ENCODE peak calls at places on chromosomes 12 and 14, in ten cellular contexts. J is hepatocyte; Y is choroid plexus epithelial cell; O is body of pancreas; U is right atrium auricular region; X is ovary; D is CD8-positive, alpha-beta T cell; Q is nephron progenitor cell; W is AG10803; H is GM23338. E is an unnamed sample.

GRCh38 chr14:55819610-55820304 is 239.8 kb downstream of the KTN1 start:
- DNase-seq in J (no peak), Y (no peak), O (no peak), U (no peak), X (no peak), D (no peak), Q (no peak), W (no peak), H (no peak), E (no peak)

GRCh38 chr12:117595751-117596150 is 234.3 kb upstream of the NOS1 start:
- DNase-seq in J (no peak), Y (no peak), O (no peak), U (no peak), X (no peak), D (no peak), Q (no peak), W (no peak), H (no peak), E (no peak)

GRCh38 chr12:71270057-71270456 is 112.3 kb upstream of the TSPAN8 start:
- DNase-seq in J (no peak), Y (no peak), O (no peak), U (no peak), X (no peak), D (no peak), Q (no peak), W (no peak), H (no peak), E (no peak)

GRCh38 chr14:89836830-89837469 is 117.6 kb downstream of the EFCAB11 start:
- DNase-seq in J (no peak), Y (no peak), O (no peak), U (no peak), X (no peak), D (no peak), Q (no peak), W (no peak), H (no peak), E (no peak)

GRCh38 chr12:47964102-47964723 is 817 bp downstream of the TMEM106C start:
- DNase-seq in J (peak), Y (peak), O (peak), U (peak), X (peak), D (peak), Q (peak), W (no peak), H (peak), E (no peak)

GRCh38 chr14:77641534-77642341 is 25.3 kb upstream of the SPTLC2 start:
- DNase-seq in J (no peak), Y (peak), O (peak), U (peak), X (peak), D (peak), Q (no peak), W (peak), H (peak), E (no peak)

GRCh38 chr12:49491823-49492222 is 47.0 kb upstream of the KCNH3 start:
- DNase-seq in J (peak), Y (peak), O (no peak), U (no peak), X (no peak), D (no peak), Q (no peak), W (peak), H (no peak), E (no peak)

GRCh38 chr14:87935895-87936294 is 57.1 kb downstream of the GALC start:
- DNase-seq in J (no peak), Y (no peak), O (peak), U (no peak), X (no peak), D (no peak), Q (no peak), W (no peak), H (no peak), E (no peak)

GRCh38 chr14:78202976-78203375 is 32.8 kb downstream of the NRXN3 start:
- DNase-seq in J (no peak), Y (no peak), O (no peak), U (no peak), X (no peak), D (no peak), Q (no peak), W (no peak), H (no peak), E (no peak)

GRCh38 chr12:109833307-109834189 is at the start of gene TRPV4:
- DNase-seq in J (peak), Y (peak), O (peak), U (no peak), X (no peak), D (no peak), Q (peak), W (peak), H (peak), E (no peak)

GRCh38 chr12:51341259-51342007 is 5.0 kb downstream of the CELA1 start:
- DNase-seq in J (peak), Y (peak), O (peak), U (peak), X (peak), D (peak), Q (peak), W (peak), H (peak), E (no peak)

GRCh38 chr14:36524874-36525745 is 5.1 kb upstream of the NKX2-1 start:
- DNase-seq in J (peak), Y (no peak), O (peak), U (no peak), X (no peak), D (no peak), Q (peak), W (no peak), H (peak), E (peak)

GRCh38 chr12:106205208-106206069 is 42.4 kb downstream of the CKAP4 start:
- DNase-seq in J (no peak), Y (no peak), O (peak), U (no peak), X (no peak), D (no peak), Q (no peak), W (peak), H (peak), E (no peak)

GRCh38 chr14:102594514-102595175 is 2.2 kb downstream of the RCOR1 start:
- DNase-seq in J (peak), Y (peak), O (peak), U (peak), X (peak), D (peak), Q (peak), W (peak), H (peak), E (no peak)

GRCh38 chr14:34843011-34843554 is 32.1 kb downstream of the BAZ1A start:
- DNase-seq in J (no peak), Y (peak), O (no peak), U (no peak), X (no peak), D (no peak), Q (no peak), W (peak), H (no peak), E (no peak)

GRCh38 chr14:41022932-41023331 is 583.7 kb upstream of the LRFN5 start:
- DNase-seq in J (no peak), Y (peak), O (no peak), U (no peak), X (no peak), D (no peak), Q (no peak), W (no peak), H (no peak), E (no peak)

GRCh38 chr14:59343585-59343984 is 121.6 kb downstream of the GPR135 start:
- DNase-seq in J (no peak), Y (no peak), O (peak), U (no peak), X (no peak), D (no peak), Q (no peak), W (no peak), H (no peak), E (no peak)

GRCh38 chr12:94304566-94305061 is 155.1 kb downstream of the CEP83 start:
- DNase-seq in J (no peak), Y (peak), O (no peak), U (no peak), X (no peak), D (no peak), Q (no peak), W (peak), H (peak), E (no peak)

GRCh38 chr14:72618424-72618823 is 275.5 kb downstream of the DPF3 start:
- DNase-seq in J (no peak), Y (no peak), O (no peak), U (no peak), X (no peak), D (no peak), Q (no peak), W (no peak), H (no peak), E (peak)

GRCh38 chr12:70321182-70321581 is 44.9 kb upstream of the KCNMB4 start:
- DNase-seq in J (no peak), Y (no peak), O (no peak), U (no peak), X (no peak), D (no peak), Q (no peak), W (no peak), H (no peak), E (no peak)

GRCh38 chr12:90729741-90730140 is 225.2 kb downstream of the CCER1 start:
- DNase-seq in J (no peak), Y (peak), O (no peak), U (no peak), X (no peak), D (no peak), Q (no peak), W (peak), H (no peak), E (no peak)

GRCh38 chr12:108125073-108125472 is 4.0 kb upstream of the WSCD2 start:
- DNase-seq in J (no peak), Y (no peak), O (no peak), U (no peak), X (no peak), D (no peak), Q (no peak), W (no peak), H (no peak), E (no peak)

GRCh38 chr12:88313554-88313953 is 171.4 kb downstream of the TMTC3 start:
- DNase-seq in J (no peak), Y (no peak), O (no peak), U (no peak), X (no peak), D (no peak), Q (no peak), W (no peak), H (no peak), E (no peak)

GRCh38 chr12:45273717-45274271 is 57.9 kb downstream of the ANO6 start:
- DNase-seq in J (peak), Y (peak), O (peak), U (peak), X (no peak), D (no peak), Q (no peak), W (peak), H (no peak), E (no peak)

GRCh38 chr14:87133073-87133815 is 859.7 kb downstream of the GALC start:
- DNase-seq in J (peak), Y (no peak), O (no peak), U (no peak), X (no peak), D (no peak), Q (no peak), W (peak), H (no peak), E (no peak)

GRCh38 chr12:133203344-133204263 is 22.3 kb downstream of the ZNF268 start:
- DNase-seq in J (no peak), Y (peak), O (no peak), U (no peak), X (no peak), D (no peak), Q (no peak), W (peak), H (peak), E (peak)

GRCh38 chr12:71721781-71722511 is 32.7 kb upstream of the RAB21 start:
- DNase-seq in J (no peak), Y (no peak), O (peak), U (no peak), X (no peak), D (no peak), Q (no peak), W (no peak), H (no peak), E (no peak)

GRCh38 chr12:32532951-32533350 is 133.6 kb downstream of the FGD4 start:
- DNase-seq in J (no peak), Y (no peak), O (no peak), U (no peak), X (no peak), D (no peak), Q (no peak), W (no peak), H (no peak), E (no peak)

GRCh38 chr12:124684496-124684895 is 117.1 kb upstream of the NCOR2 start:
- DNase-seq in J (no peak), Y (no peak), O (peak), U (no peak), X (peak), D (no peak), Q (no peak), W (no peak), H (no peak), E (no peak)

GRCh38 chr14:80388980-80389711 is 177.8 kb upstream of the DIO2 start:
- DNase-seq in J (no peak), Y (peak), O (no peak), U (no peak), X (no peak), D (no peak), Q (no peak), W (peak), H (no peak), E (no peak)

GRCh38 chr12:56104815-56105476 is 587 bp downstream of the PA2G4 start:
- DNase-seq in J (peak), Y (peak), O (peak), U (no peak), X (no peak), D (peak), Q (peak), W (peak), H (peak), E (no peak)

GRCh38 chr12:95997911-95998510 is 1.9 kb upstream of the HAL start:
- DNase-seq in J (no peak), Y (no peak), O (no peak), U (no peak), X (no peak), D (no peak), Q (no peak), W (no peak), H (no peak), E (no peak)

GRCh38 chr14:95052016-95052585 is 105.2 kb downstream of the DICER1 start:
- DNase-seq in J (no peak), Y (no peak), O (no peak), U (no peak), X (no peak), D (no peak), Q (no peak), W (no peak), H (no peak), E (no peak)

GRCh38 chr14:53209370-53209769 is 56.2 kb upstream of the DDHD1 start:
- DNase-seq in J (no peak), Y (peak), O (peak), U (no peak), X (no peak), D (no peak), Q (no peak), W (peak), H (no peak), E (no peak)

GRCh38 chr14:99240512-99241313 is 31.3 kb downstream of the BCL11B start:
- DNase-seq in J (no peak), Y (no peak), O (no peak), U (no peak), X (no peak), D (peak), Q (no peak), W (no peak), H (no peak), E (no peak)

GRCh38 chr12:127773520-127773919 is 493.4 kb upstream of the TMEM132C start:
- DNase-seq in J (peak), Y (no peak), O (no peak), U (no peak), X (no peak), D (no peak), Q (no peak), W (no peak), H (peak), E (no peak)

GRCh38 chr14:83071888-83072501 is 1538.3 kb upstream of the SEL1L start:
- DNase-seq in J (peak), Y (peak), O (no peak), U (no peak), X (no peak), D (no peak), Q (no peak), W (no peak), H (peak), E (no peak)

DNA sequence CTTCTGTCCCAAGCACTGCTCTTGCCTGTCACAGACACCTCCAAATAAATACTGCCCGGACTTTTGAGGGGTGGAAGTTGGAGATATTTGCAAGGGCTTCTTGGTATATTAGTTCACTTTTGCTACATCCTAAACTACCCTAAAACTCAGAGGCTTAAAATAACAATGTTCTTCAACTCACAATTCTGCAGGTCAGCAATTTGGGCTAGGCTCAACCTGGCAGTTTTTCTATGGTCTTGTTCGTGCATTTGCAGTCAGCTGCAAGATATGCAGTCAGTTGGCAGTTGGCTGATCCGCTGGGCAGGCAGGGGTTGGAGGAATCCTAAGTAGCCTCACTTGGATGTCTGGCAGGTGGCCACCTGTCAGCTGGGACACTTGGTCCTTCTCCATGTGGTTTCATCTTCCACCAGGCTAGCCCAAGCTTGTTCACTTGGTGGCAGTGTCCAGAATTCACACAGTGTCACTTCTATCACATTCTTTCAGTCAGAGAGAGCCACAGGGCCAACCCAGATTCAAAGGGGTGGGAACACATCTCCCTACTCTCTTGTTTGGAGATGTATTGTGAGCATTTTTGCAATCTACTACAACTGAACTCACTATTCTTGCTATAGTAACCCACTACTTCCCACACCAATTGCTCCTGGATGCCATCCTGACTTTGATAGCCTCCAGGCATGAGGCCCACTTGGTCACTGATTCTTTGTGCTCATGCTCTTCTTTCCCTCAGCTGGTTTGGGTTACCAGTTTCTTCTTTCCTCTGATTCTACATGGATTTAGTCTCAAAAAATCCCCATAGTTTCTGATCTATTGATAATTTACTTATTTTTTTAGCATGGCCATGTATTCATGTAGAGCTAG is 27.8 kb upstream of the CAPRIN2 start:
- DNase-seq in J (no peak), Y (no peak), O (no peak), U (no peak), X (no peak), D (no peak), Q (no peak), W (no peak), H (no peak), E (no peak)
- TF ChIP-seq CTCF in J (no peak), Y (no peak), O (no peak), U (no peak), X (no peak), D (no peak), Q (no peak), W (no peak), H (no peak), E (no peak)

DNA sequence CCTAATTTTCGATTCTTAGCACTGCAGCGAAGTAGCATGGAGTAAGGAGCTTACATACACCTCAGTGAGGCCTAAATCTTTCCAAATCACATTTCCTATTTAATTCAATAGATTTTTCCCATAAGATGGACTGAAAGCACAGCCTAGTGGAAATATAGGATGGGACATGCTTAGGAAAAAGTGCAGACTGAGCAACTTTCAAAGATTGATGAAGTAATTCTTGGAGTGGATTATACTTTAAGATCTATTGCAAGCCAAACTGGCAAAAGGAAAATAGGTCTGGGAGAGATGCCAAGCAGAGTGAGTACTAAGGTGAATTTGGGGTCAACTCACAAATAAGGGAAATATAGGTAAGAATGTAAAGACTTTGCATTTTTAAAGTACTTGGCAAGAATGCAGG is 170.3 kb upstream of the FOXG1 start:
- DNase-seq in J (no peak), Y (peak), O (no peak), U (no peak), X (no peak), D (no peak), Q (no peak), W (no peak), H (no peak), E (no peak)
- TF ChIP-seq CTCF in J (peak), Y (no peak), O (no peak), U (no peak), X (no peak), D (no peak), Q (no peak), W (no peak), H (no peak), E (peak)

DNA sequence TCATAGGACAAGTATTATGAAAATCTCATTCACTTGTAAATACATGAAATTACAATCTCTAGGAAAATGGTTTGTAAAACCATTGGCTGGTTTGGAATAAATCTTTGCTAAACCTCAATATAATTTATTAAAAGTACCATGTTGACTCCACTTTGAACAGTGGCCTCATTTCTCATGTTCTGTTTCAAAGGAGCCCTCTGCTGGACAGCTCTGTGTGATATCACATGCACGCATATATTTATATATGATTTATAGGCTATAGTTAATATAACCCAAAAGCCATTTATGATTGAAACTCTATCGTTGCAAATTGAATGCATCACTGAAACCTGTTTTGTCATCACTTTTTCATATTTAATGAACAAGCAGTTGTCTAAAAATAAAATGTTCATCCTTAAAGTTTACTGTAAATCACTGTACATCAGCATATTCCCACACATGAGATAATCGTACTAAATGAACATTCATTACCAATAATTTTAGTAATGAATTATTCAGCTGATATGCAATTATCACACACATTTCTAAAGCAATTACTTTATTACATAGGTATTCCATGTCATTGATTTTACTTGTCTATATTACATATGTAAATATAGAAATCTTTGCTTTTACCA is 493.8 kb downstream of the NPAS3 start:
- DNase-seq in J (peak), Y (peak), O (peak), U (no peak), X (no peak), D (no peak), Q (no peak), W (peak), H (no peak), E (no peak)
- TF ChIP-seq CTCF in J (peak), Y (peak), O (peak), U (peak), X (no peak), D (no peak), Q (peak), W (peak), H (peak), E (peak)

GRCh38 chr14:92600318-92601053 is 86.9 kb downstream of the RIN3 start:
- DNase-seq in J (no peak), Y (peak), O (peak), U (no peak), X (no peak), D (no peak), Q (no peak), W (peak), H (no peak), E (no peak)
- TF ChIP-seq CTCF in J (no peak), Y (peak), O (no peak), U (no peak), X (no peak), D (no peak), Q (no peak), W (no peak), H (no peak), E (no peak)

GRCh38 chr14:58272589-58273372 is 25.6 kb upstream of the ARID4A start:
- DNase-seq in J (peak), Y (peak), O (peak), U (no peak), X (no peak), D (no peak), Q (no peak), W (peak), H (peak), E (no peak)
- TF ChIP-seq CTCF in J (peak), Y (peak), O (peak), U (peak), X (no peak), D (no peak), Q (no peak), W (peak), H (peak), E (no peak)

GRCh38 chr12:2417761-2418160 is 365.0 kb downstream of the CACNA1C start:
- DNase-seq in J (no peak), Y (no peak), O (no peak), U (no peak), X (no peak), D (no peak), Q (no peak), W (no peak), H (peak), E (no peak)
- TF ChIP-seq CTCF in J (no peak), Y (no peak), O (no peak), U (no peak), X (no peak), D (no peak), Q (no peak), W (no peak), H (no peak), E (no peak)